ENCODE peak calls at places on chromosome 9, in seven cellular contexts. One of them, this sample, is unnamed.

GRCh38 chr9:128494108-128494742 is 10.3 kb upstream of the GLE1 start:
- DNase-seq in H1: no peak
- DNase-seq in trophoblast cell: no peak
- DNase-seq in mesenchymal stem cell: no peak
- DNase-seq in H9: no peak
- DNase-seq in neuronal stem cell: no peak
- DNase-seq in IMR-90: no peak
- DNase-seq in this sample: no peak

GRCh38 chr9:121556580-121556979 is 56.9 kb upstream of the GGTA1 start:
- DNase-seq in mesenchymal stem cell: peak; percentile 95
- DNase-seq in neuronal stem cell: no peak
- DNase-seq in trophoblast cell: peak; percentile 30
- DNase-seq in IMR-90: peak; percentile 98
- DNase-seq in H9: no peak
- DNase-seq in H1: no peak
- DNase-seq in this sample: no peak

GRCh38 chr9:121772600-121773285 is 121.3 kb downstream of the DAB2IP start:
- DNase-seq in H1: no peak
- DNase-seq in trophoblast cell: no peak
- DNase-seq in H9: no peak
- DNase-seq in IMR-90: no peak
- DNase-seq in neuronal stem cell: no peak
- DNase-seq in mesenchymal stem cell: no peak
- DNase-seq in this sample: no peak

GRCh38 chr9:10251490-10251889 is 361.3 kb downstream of the PTPRD start:
- DNase-seq in trophoblast cell: no peak
- DNase-seq in mesenchymal stem cell: peak; percentile 55
- DNase-seq in H9: no peak
- DNase-seq in IMR-90: peak; percentile 52
- DNase-seq in neuronal stem cell: no peak
- DNase-seq in H1: no peak
- DNase-seq in this sample: no peak

GRCh38 chr9:121902483-121903135 is 190.5 kb downstream of the TTLL11 start:
- DNase-seq in H1: no peak
- DNase-seq in neuronal stem cell: no peak
- DNase-seq in IMR-90: peak; percentile 100
- DNase-seq in H9: no peak
- DNase-seq in trophoblast cell: peak; percentile 94
- DNase-seq in mesenchymal stem cell: peak; percentile 95
- DNase-seq in this sample: no peak

GRCh38 chr9:109779711-109780452 is at the start of gene PALM2AKAP2:
- DNase-seq in H1: no peak
- DNase-seq in trophoblast cell: peak; percentile 59
- DNase-seq in mesenchymal stem cell: peak; percentile 79
- DNase-seq in H9: peak; percentile 68
- DNase-seq in neuronal stem cell: peak; percentile 74
- DNase-seq in IMR-90: peak; percentile 68
- DNase-seq in this sample: peak; percentile 81

GRCh38 chr9:5441043-5441442 is 3.3 kb upstream of the PLGRKT start:
- DNase-seq in neuronal stem cell: no peak
- DNase-seq in IMR-90: peak; percentile 79
- DNase-seq in trophoblast cell: peak; percentile 82
- DNase-seq in H1: no peak
- DNase-seq in mesenchymal stem cell: peak; percentile 74
- DNase-seq in H9: no peak
- DNase-seq in this sample: peak; percentile 52

GRCh38 chr9:2022560-2022959 is 7.4 kb downstream of the SMARCA2 start:
- DNase-seq in H9: no peak
- DNase-seq in H1: no peak
- DNase-seq in neuronal stem cell: no peak
- DNase-seq in IMR-90: no peak
- DNase-seq in mesenchymal stem cell: no peak
- DNase-seq in trophoblast cell: no peak
- DNase-seq in this sample: no peak

GRCh38 chr9:112360047-112360804 is 19.7 kb upstream of the HSDL2 start:
- DNase-seq in mesenchymal stem cell: no peak
- DNase-seq in H1: no peak
- DNase-seq in trophoblast cell: no peak
- DNase-seq in neuronal stem cell: no peak
- DNase-seq in H9: no peak
- DNase-seq in IMR-90: peak; percentile 58
- DNase-seq in this sample: no peak

GRCh38 chr9:111297061-111297824 is 32.8 kb downstream of the OR2K2 start:
- DNase-seq in mesenchymal stem cell: peak; percentile 18
- DNase-seq in neuronal stem cell: no peak
- DNase-seq in IMR-90: peak; percentile 20
- DNase-seq in trophoblast cell: no peak
- DNase-seq in H1: no peak
- DNase-seq in H9: no peak
- DNase-seq in this sample: no peak

DNA sequence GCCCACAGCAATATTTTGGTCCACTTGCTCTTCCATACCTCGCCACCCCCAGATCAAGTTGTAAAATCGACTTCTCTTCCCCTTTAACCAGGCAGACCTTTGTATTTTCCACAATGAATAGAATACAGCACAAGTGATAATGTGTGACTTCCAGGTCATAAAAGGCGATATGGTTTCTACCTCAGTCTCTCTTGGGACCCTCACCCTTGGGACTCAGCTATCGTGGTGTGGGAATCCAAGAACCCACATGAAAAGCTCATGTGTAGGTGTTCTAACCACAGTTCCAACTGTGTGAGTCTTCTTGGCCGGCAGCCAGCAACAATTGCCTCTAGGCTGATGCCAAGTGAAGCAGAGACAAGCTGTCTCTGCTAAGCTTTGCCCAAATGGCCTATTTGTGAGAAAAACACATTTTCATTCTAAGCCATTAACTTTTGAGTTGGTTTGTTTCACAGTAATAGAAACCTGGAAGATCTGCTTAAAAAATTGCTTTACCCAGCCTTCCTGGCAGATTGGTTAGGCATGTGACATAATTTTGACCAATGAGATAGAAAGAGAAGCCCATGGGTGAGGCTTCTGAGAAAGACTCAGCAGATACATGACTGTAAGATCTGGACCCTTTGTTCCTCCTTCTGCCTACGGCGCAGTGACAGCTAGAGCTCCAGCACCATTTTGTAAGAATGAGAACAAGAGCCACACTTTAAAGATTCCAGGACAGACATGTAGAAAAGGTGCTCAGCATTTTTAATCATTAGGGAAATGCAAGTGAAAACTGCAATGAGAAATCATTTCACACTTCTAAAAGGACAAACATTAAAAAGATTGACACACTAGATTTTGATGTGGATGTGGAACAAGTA is 18.3 kb upstream of the MLLT3 start:
- DNase-seq in H9: no peak
- DNase-seq in IMR-90: peak; percentile 25
- DNase-seq in neuronal stem cell: no peak
- DNase-seq in H1: no peak
- DNase-seq in trophoblast cell: no peak
- DNase-seq in mesenchymal stem cell: no peak
- DNase-seq in this sample: no peak
- H3K27ac ChIP-seq in H9: no peak overlapping the region
- H3K27ac ChIP-seq in IMR-90: no peak overlapping the region
- H3K27ac ChIP-seq in neuronal stem cell: no peak overlapping the region
- H3K27ac ChIP-seq in H1: no peak overlapping the region
- H3K27ac ChIP-seq in trophoblast cell: no peak overlapping the region
- H3K27ac ChIP-seq in mesenchymal stem cell: no peak overlapping the region
- H3K27ac ChIP-seq in this sample: no peak overlapping the region

GRCh38 chr9:35193762-35194161 is 32.0 kb downstream of the UNC13B start:
- DNase-seq in H9: no peak
- DNase-seq in mesenchymal stem cell: no peak
- DNase-seq in H1: no peak
- DNase-seq in neuronal stem cell: no peak
- DNase-seq in trophoblast cell: no peak
- DNase-seq in IMR-90: peak; percentile 2
- DNase-seq in this sample: peak; percentile 17

GRCh38 chr9:35186524-35186923 is 24.7 kb downstream of the UNC13B start:
- DNase-seq in neuronal stem cell: no peak
- DNase-seq in H1: no peak
- DNase-seq in trophoblast cell: no peak
- DNase-seq in H9: no peak
- DNase-seq in mesenchymal stem cell: no peak
- DNase-seq in IMR-90: no peak
- DNase-seq in this sample: no peak

GRCh38 chr9:35195683-35196082 is 33.9 kb downstream of the UNC13B start:
- DNase-seq in H9: no peak
- DNase-seq in trophoblast cell: no peak
- DNase-seq in H1: no peak
- DNase-seq in IMR-90: peak; percentile 29
- DNase-seq in neuronal stem cell: no peak
- DNase-seq in mesenchymal stem cell: peak; percentile 8
- DNase-seq in this sample: no peak

GRCh38 chr9:35191105-35191504 is 29.3 kb downstream of the UNC13B start:
- DNase-seq in neuronal stem cell: no peak
- DNase-seq in mesenchymal stem cell: no peak
- DNase-seq in trophoblast cell: peak; percentile 61
- DNase-seq in H9: no peak
- DNase-seq in H1: no peak
- DNase-seq in IMR-90: no peak
- DNase-seq in this sample: no peak
- H2BK5ac ChIP-seq in neuronal stem cell: no peak overlapping the region
- H2BK5ac ChIP-seq in mesenchymal stem cell: no peak overlapping the region
- H2BK5ac ChIP-seq in trophoblast cell: no peak overlapping the region
- H2BK5ac ChIP-seq in H9: no peak overlapping the region
- H2BK5ac ChIP-seq in H1: no peak overlapping the region
- H2BK5ac ChIP-seq in IMR-90: no peak overlapping the region
- H2BK5ac ChIP-seq in this sample: no peak overlapping the region

GRCh38 chr9:127085186-127085585 is 37.2 kb downstream of the ANGPTL2 start:
- DNase-seq in H9: no peak
- DNase-seq in trophoblast cell: no peak
- DNase-seq in neuronal stem cell: no peak
- DNase-seq in mesenchymal stem cell: no peak
- DNase-seq in H1: no peak
- DNase-seq in IMR-90: no peak
- DNase-seq in this sample: no peak
- H3K27ac ChIP-seq in H9: no peak overlapping the region
- H3K27ac ChIP-seq in trophoblast cell: no peak overlapping the region
- H3K27ac ChIP-seq in neuronal stem cell: no peak overlapping the region
- H3K27ac ChIP-seq in mesenchymal stem cell: no peak overlapping the region
- H3K27ac ChIP-seq in H1: no peak overlapping the region
- H3K27ac ChIP-seq in IMR-90: no peak overlapping the region
- H3K27ac ChIP-seq in this sample: no peak overlapping the region

GRCh38 chr9:95332860-95333259 is 15.4 kb upstream of the FANCC start:
- DNase-seq in mesenchymal stem cell: no peak
- DNase-seq in trophoblast cell: no peak
- DNase-seq in neuronal stem cell: no peak
- DNase-seq in H9: no peak
- DNase-seq in IMR-90: no peak
- DNase-seq in H1: no peak
- DNase-seq in this sample: no peak
- H2BK5ac ChIP-seq in mesenchymal stem cell: no peak overlapping the region
- H2BK5ac ChIP-seq in trophoblast cell: no peak overlapping the region
- H2BK5ac ChIP-seq in neuronal stem cell: no peak overlapping the region
- H2BK5ac ChIP-seq in H9: no peak overlapping the region
- H2BK5ac ChIP-seq in IMR-90: no peak overlapping the region
- H2BK5ac ChIP-seq in H1: no peak overlapping the region
- H2BK5ac ChIP-seq in this sample: no peak overlapping the region

GRCh38 chr9:134320916-134321570 is 5.2 kb upstream of the RXRA start:
- DNase-seq in H9: no peak
- DNase-seq in mesenchymal stem cell: no peak
- DNase-seq in H1: no peak
- DNase-seq in trophoblast cell: no peak
- DNase-seq in neuronal stem cell: no peak
- DNase-seq in IMR-90: no peak
- DNase-seq in this sample: no peak
- H3K27ac ChIP-seq in H9: no peak overlapping the region
- H3K27ac ChIP-seq in mesenchymal stem cell: no peak overlapping the region
- H3K27ac ChIP-seq in H1: no peak overlapping the region
- H3K27ac ChIP-seq in trophoblast cell: no peak overlapping the region
- H3K27ac ChIP-seq in neuronal stem cell: no peak overlapping the region
- H3K27ac ChIP-seq in IMR-90: no peak overlapping the region
- H3K27ac ChIP-seq in this sample: no peak overlapping the region

DNA sequence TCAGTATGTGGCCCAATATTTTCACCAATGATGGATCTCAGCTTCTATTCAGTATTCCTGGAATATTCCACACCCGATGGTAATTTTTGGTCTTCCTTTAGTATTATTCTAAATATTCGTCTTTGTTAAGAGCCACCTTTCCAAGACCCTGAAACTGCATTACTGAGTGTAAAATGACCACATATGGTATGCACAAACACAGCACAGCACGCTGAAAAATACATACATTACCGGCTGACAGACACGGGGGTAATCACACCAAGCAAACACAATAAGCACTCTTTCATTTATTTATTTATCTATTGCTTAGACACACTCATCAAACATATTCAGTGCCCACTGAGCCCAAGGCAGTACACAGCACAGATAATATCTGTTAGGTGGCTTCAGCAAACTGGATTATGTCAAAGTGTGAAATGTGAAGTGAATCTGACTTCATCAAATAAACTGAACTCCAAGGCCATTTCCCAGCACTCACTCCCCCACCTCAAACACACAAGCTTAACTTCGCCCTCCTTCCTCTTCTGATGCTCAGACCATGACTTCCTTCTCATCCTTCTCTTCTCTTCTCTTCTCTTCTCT is 1637.8 kb upstream of the C9orf72 start:
- DNase-seq in mesenchymal stem cell: no peak
- DNase-seq in H9: no peak
- DNase-seq in IMR-90: no peak
- DNase-seq in trophoblast cell: no peak
- DNase-seq in neuronal stem cell: no peak
- DNase-seq in H1: no peak
- DNase-seq in this sample: no peak
- H2BK5ac ChIP-seq in mesenchymal stem cell: no peak overlapping the region
- H2BK5ac ChIP-seq in H9: no peak overlapping the region
- H2BK5ac ChIP-seq in IMR-90: no peak overlapping the region
- H2BK5ac ChIP-seq in trophoblast cell: no peak overlapping the region
- H2BK5ac ChIP-seq in neuronal stem cell: no peak overlapping the region
- H2BK5ac ChIP-seq in H1: no peak overlapping the region
- H2BK5ac ChIP-seq in this sample: no peak overlapping the region

GRCh38 chr9:94675008-94675841 is 35.9 kb upstream of the FBP1 start:
- DNase-seq in mesenchymal stem cell: no peak
- DNase-seq in IMR-90: peak; percentile 48
- DNase-seq in neuronal stem cell: no peak
- DNase-seq in H9: no peak
- DNase-seq in trophoblast cell: no peak
- DNase-seq in H1: no peak
- DNase-seq in this sample: no peak
- H3K27ac ChIP-seq in mesenchymal stem cell: peak overlapping the region; percentile 87
- H3K27ac ChIP-seq in IMR-90: peak overlapping the region; percentile 39
- H3K27ac ChIP-seq in neuronal stem cell: no peak overlapping the region
- H3K27ac ChIP-seq in H9: no peak overlapping the region
- H3K27ac ChIP-seq in trophoblast cell: no peak overlapping the region
- H3K27ac ChIP-seq in H1: no peak overlapping the region
- H3K27ac ChIP-seq in this sample: no peak overlapping the region